ENCODE peak calls at places on chromosome 16, in ten cellular contexts. C is astrocyte, M is heart left ventricle, E is GM23338, O is body of pancreas, Q is HAP-1, S is SJSA1, F is fibroblast of mammary gland, H is mucosa of descending colon, V is astrocyte of the spinal cord. X is an unnamed sample.

GRCh38 chr16:19972111-19972510 is 87.5 kb upstream of the GPRC5B start:
- DNase-seq in Q (no peak), F (no peak), H (no peak), S (no peak), O (no peak), V (no peak), E (no peak), C (no peak), M (no peak), X (no peak)

GRCh38 chr16:55665511-55665910 is 9.7 kb downstream of the SLC6A2 start:
- DNase-seq in C (no peak), H (no peak), S (no peak), E (no peak), V (no peak), O (no peak), M (no peak), F (no peak), Q (no peak), X (no peak)

GRCh38 chr16:73385701-73386100 is 337.8 kb upstream of the ZFHX3 start:
- DNase-seq in F (no peak), V (no peak), Q (no peak), S (no peak), E (no peak), M (no peak), C (no peak), O (no peak), H (no peak), X (no peak)

GRCh38 chr16:85385463-85386331 is 227.4 kb upstream of the GSE1 start:
- DNase-seq in S (no peak), H (peak; percentile 7), C (no peak), V (no peak), M (no peak), E (no peak), F (no peak), Q (no peak), O (no peak), X (no peak)

GRCh38 chr16:19014456-19014855 is 30.7 kb downstream of the TMC7 start:
- DNase-seq in C (no peak), O (no peak), M (peak; percentile 16), H (peak; percentile 36), E (peak; percentile 50), Q (no peak), S (no peak), F (peak; percentile 23), V (no peak), X (no peak)

GRCh38 chr16:19879241-19879792 is 5.3 kb downstream of the GPRC5B start:
- DNase-seq in Q (no peak), V (peak; percentile 44), H (no peak), M (no peak), C (peak; percentile 80), O (no peak), E (peak; percentile 77), F (no peak), S (no peak), X (no peak)

GRCh38 chr16:75256059-75256870 is 4.8 kb upstream of the BCAR1 start:
- DNase-seq in E (peak; percentile 67), S (no peak), M (peak; percentile 64), O (peak; percentile 26), H (no peak), Q (no peak), F (no peak), C (no peak), V (no peak), X (no peak)

GRCh38 chr16:20803192-20803560 is 3.1 kb downstream of the ERI2 start:
- DNase-seq in O (no peak), F (peak; percentile 51), E (no peak), S (no peak), Q (no peak), M (no peak), H (no peak), C (no peak), V (no peak), X (no peak)

GRCh38 chr16:72027669-72028378 is 19.3 kb downstream of the DHODH start:
- DNase-seq in H (no peak), S (no peak), O (no peak), Q (no peak), C (no peak), V (no peak), E (no peak), M (no peak), F (no peak), X (no peak)

GRCh38 chr16:87541882-87542234 is 49.0 kb upstream of the ZCCHC14 start:
- DNase-seq in E (no peak), V (no peak), S (no peak), F (no peak), C (no peak), M (peak; percentile 22), H (no peak), O (no peak), Q (no peak), X (no peak)

GRCh38 chr16:31375231-31375630 is 17.9 kb upstream of the ITGAD start:
- DNase-seq in C (no peak), S (no peak), F (no peak), E (no peak), Q (no peak), O (no peak), V (no peak), H (no peak), M (no peak), X (no peak)

GRCh38 chr16:31367875-31368274 is 12.9 kb downstream of the ITGAX start:
- DNase-seq in C (no peak), V (no peak), O (no peak), Q (no peak), F (no peak), S (no peak), H (no peak), E (no peak), M (no peak), X (no peak)

GRCh38 chr16:31373235-31373634 is 18.3 kb downstream of the ITGAX start:
- DNase-seq in O (no peak), V (no peak), C (no peak), F (no peak), Q (no peak), S (no peak), M (no peak), E (no peak), H (no peak), X (no peak)

GRCh38 chr16:31371008-31371407 is 16.0 kb downstream of the ITGAX start:
- DNase-seq in F (no peak), O (no peak), E (no peak), V (no peak), Q (no peak), H (no peak), S (no peak), C (no peak), M (no peak), X (no peak)

DNA sequence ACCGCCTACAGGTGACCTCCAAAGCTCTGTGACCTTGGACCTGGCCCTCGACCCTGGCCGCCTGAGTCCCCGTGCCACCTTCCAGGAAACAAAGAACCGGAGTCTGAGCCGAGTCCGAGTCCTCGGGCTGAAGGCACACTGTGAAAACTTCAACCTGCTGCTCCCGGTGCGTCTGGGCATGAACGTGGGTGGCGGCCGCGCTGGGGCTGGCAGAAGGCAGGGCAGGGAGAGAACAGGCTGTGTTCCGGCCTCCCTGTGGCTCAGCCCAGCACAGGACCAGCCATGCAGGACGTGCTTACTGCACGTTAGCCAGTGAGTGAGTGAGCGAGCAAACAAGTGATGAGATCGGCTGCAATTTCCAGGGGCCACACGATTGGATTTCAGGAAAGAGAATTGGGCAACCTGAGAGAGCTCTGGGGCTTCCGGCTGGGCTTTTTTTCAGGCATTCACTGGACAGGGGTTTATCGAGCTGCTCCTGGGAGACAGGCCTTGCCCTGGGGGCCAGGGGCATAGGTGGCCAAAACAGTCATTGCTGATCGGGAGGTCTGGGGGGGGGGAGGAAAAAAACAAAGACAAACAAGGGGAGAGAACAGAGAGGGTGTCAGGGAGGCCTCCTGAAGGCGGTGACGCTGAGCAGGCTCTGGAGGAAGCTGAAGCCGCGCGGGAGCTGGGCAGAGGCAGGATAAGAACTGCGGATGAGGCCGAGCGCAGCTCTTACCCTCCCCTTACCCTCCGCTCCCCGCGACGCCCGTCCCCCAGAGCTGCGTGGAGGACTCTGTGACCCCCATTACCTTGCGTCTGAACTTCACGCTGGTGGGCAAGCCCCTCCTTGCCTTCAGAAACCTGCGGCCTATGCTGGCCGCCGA is 16.9 kb downstream of the ITGAX start:
- DNase-seq in V (no peak), Q (no peak), E (no peak), M (no peak), F (no peak), O (no peak), C (no peak), H (no peak), S (no peak), X (no peak)
- H3K4me3 ChIP-seq in V (no peak overlapping the region), Q (no peak overlapping the region), E (no peak overlapping the region), M (no peak overlapping the region), F (no peak overlapping the region), O (no peak overlapping the region), C (no peak overlapping the region), H (no peak overlapping the region), S (no peak overlapping the region), X (no peak overlapping the region)

GRCh38 chr16:24610421-24610765 is 71.0 kb downstream of the RBBP6 start:
- DNase-seq in H (peak; percentile 2), S (no peak), Q (no peak), O (peak; percentile 12), E (peak; percentile 73), M (peak; percentile 8), C (peak; percentile 22), F (peak; percentile 27), V (peak; percentile 32), X (no peak)
- H3K4me3 ChIP-seq in H (no peak overlapping the region), S (no peak overlapping the region), Q (no peak overlapping the region), O (no peak overlapping the region), E (peak overlapping the region; percentile 86), M (peak overlapping the region; percentile 40), C (peak overlapping the region; percentile 51), F (peak overlapping the region; percentile 15), V (peak overlapping the region; percentile 7), X (peak overlapping the region; percentile 18)

DNA sequence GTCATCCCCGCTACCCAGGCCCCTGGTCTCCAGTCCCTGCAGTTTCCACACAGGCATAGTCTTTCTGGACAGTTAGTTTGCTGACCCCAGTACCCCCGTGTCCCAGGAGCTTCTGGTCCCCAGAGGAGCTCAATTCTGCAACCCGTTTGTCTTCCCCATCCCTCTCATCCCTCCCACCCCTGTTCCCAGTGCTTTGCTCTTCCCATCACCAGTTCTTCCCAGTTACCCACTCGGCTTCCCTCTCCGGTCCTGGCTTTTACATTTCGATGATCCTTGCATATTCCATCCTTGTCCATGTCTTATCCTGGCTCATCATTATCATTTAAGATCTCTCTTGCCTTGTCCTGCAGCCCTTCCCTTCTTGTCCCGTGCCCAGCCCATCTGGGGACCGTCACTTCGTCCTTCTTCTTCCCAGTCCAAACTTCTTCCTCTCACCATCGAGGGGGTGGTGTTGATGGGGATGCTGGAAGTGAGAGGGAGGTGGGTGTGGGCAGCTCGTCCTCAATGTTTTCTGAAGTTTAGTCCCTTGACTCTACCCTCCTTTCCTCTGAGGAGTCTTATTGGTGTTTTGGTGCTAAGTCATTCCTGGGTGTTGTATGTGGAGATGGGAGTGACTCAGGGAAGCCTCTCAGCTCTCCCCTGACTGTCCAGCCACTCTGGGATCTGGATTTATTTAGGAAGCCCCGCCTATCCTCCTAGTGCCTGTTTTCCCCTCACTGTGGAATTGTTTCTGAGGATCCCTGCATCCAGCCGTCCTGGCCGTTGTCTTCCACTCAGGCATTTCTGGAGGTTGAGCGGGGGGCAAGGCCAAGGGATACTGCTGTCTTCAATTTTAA is 890 bp downstream of the SNX29 start:
- DNase-seq in F (peak; percentile 92), S (peak; percentile 48), H (peak; percentile 14), O (no peak), E (no peak), Q (peak; percentile 16), M (peak; percentile 14), C (peak; percentile 81), V (peak; percentile 53), X (peak; percentile 43)
- H3K4me3 ChIP-seq in F (peak overlapping the region; percentile 84), S (peak overlapping the region; percentile 67), H (peak overlapping the region; percentile 46), O (peak overlapping the region; percentile 44), E (peak overlapping the region; percentile 98), Q (peak overlapping the region; percentile 91), M (peak overlapping the region; percentile 85), C (peak overlapping the region; percentile 94), V (peak overlapping the region; percentile 83), X (peak overlapping the region; percentile 94)

GRCh38 chr16:1763521-1764511 is 7.5 kb downstream of the NME3 start:
- DNase-seq in E (peak; percentile 92), Q (no peak), S (no peak), F (no peak), V (peak; percentile 45), O (no peak), C (no peak), H (no peak), M (no peak), X (no peak)
- H3K4me3 ChIP-seq in E (peak overlapping the region; percentile 53), Q (no peak overlapping the region), S (no peak overlapping the region), F (no peak overlapping the region), V (no peak overlapping the region), O (no peak overlapping the region), C (no peak overlapping the region), H (no peak overlapping the region), M (no peak overlapping the region), X (no peak overlapping the region)